ENCODE peak calls at places on chromosome 20, in four cellular contexts. P is lower leg skin; Y is lung microvascular endothelial cell; H is activated CD4-positive, alpha-beta T cell treated with anti-CD3 and anti-CD28 coated beads for 4 hours. O is an unnamed sample.

GRCh38 chr20:31881945-31882344 is 11.5 kb downstream of the TTLL9 start:
- DNase-seq in P (no peak), Y (no peak), H (no peak), O (no peak)

GRCh38 chr20:48260370-48260769 is 475.1 kb upstream of the SULF2 start:
- DNase-seq in P (peak), Y (no peak), H (no peak), O (no peak)

GRCh38 chr20:37856932-37857660 is 45.8 kb upstream of the VSTM2L start:
- DNase-seq in P (peak), Y (peak), H (no peak), O (peak)

GRCh38 chr20:51460569-51461265 is 81.8 kb downstream of the NFATC2 start:
- DNase-seq in P (peak), Y (no peak), H (no peak), O (no peak)

GRCh38 chr20:61387204-61387958 is 135.3 kb downstream of the CDH4 start:
- DNase-seq in P (no peak), Y (peak), H (no peak), O (peak)

GRCh38 chr20:61331542-61331941 is 79.5 kb downstream of the CDH4 start:
- DNase-seq in P (no peak), Y (peak), H (no peak), O (peak)

GRCh38 chr20:9215539-9215938 is 146.7 kb downstream of the PLCB4 start:
- DNase-seq in P (no peak), Y (peak), H (no peak), O (no peak)

GRCh38 chr20:59159822-59160740 is 3.5 kb upstream of the ZNF831 start:
- DNase-seq in P (peak), Y (no peak), H (no peak), O (no peak)

GRCh38 chr20:34628026-34628425 is 48.9 kb downstream of the PIGU start:
- DNase-seq in P (no peak), Y (no peak), H (no peak), O (no peak)

GRCh38 chr20:50286174-50286511 is 95.5 kb downstream of the CEBPB start:
- DNase-seq in P (no peak), Y (no peak), H (no peak), O (no peak)

GRCh38 chr20:9573598-9573997 is 59.2 kb downstream of the LAMP5 start:
- DNase-seq in P (no peak), Y (no peak), H (no peak), O (no peak)

GRCh38 chr20:50913976-50914375 is 17.3 kb downstream of the ADNP start:
- DNase-seq in P (no peak), Y (peak), H (no peak), O (peak)

GRCh38 chr20:35320396-35321126 is 28.3 kb upstream of the FAM83C start:
- DNase-seq in P (no peak), Y (no peak), H (no peak), O (peak)

GRCh38 chr20:23544133-23544532 is 24.2 kb downstream of the CST9L start:
- DNase-seq in P (peak), Y (no peak), H (no peak), O (no peak)

GRCh38 chr20:23161968-23162696 is 76.0 kb upstream of the CD93 start:
- DNase-seq in P (peak), Y (peak), H (no peak), O (no peak)

GRCh38 chr20:35468671-35469334 is 13.4 kb downstream of the CEP250 start:
- DNase-seq in P (no peak), Y (no peak), H (no peak), O (no peak)

GRCh38 chr20:38023181-38024085 is 9.8 kb downstream of the TTI1 start:
- DNase-seq in P (no peak), Y (peak), H (no peak), O (peak)

GRCh38 chr20:298755-299391 is 1.5 kb downstream of the ZCCHC3 start:
- DNase-seq in P (no peak), Y (no peak), H (no peak), O (peak)

GRCh38 chr20:25543068-25543467 is 42.3 kb downstream of the NINL start:
- DNase-seq in P (peak), Y (no peak), H (no peak), O (no peak)

GRCh38 chr20:36519944-36520343 is 21.4 kb upstream of the MYL9 start:
- DNase-seq in P (no peak), Y (no peak), H (no peak), O (peak)

GRCh38 chr20:45833883-45834796 is 541 bp downstream of the SNX21 start:
- DNase-seq in P (peak), Y (peak), H (peak), O (peak)

GRCh38 chr20:41136336-41136694 is 1.0 kb upstream of the PLCG1 start:
- DNase-seq in P (no peak), Y (no peak), H (no peak), O (no peak)

O was measured in osteoblast.